ENCODE peak calls at places on chromosomes 2 and 18, in six cellular contexts. N is MV-4-11; J is activated CD4-positive, alpha-beta T cell treated with anti-CD3 and anti-CD28 coated beads for 1 hour; R is stimulated activated CD4-positive, alpha-beta T cell treated with anti-CD3 and anti-CD28 coated beads, Interleukin-4, amount 100 ng/mL, for 4 hours; Q is sigmoid colon; W is tibial artery. Y is an unnamed sample.

GRCh38 chr2:27765621-27766286 is 5.8 kb upstream of the MRPL33 start:
- DNase-seq in N (no peak), J (peak; percentile 39), R (peak; percentile 58), Q (peak; percentile 68), W (peak; percentile 74), Y (peak; percentile 65)

GRCh38 chr2:178787934-178788333 is 19.3 kb downstream of the TTN start:
- DNase-seq in N (no peak), J (no peak), R (no peak), Q (no peak), W (no peak), Y (no peak)

GRCh38 chr2:69685321-69686048 is 41.9 kb upstream of the AAK1 start:
- DNase-seq in N (no peak), J (no peak), R (no peak), Q (no peak), W (no peak), Y (no peak)

GRCh38 chr2:130842770-130843169 is 6.1 kb downstream of the ARHGEF4 start:
- DNase-seq in N (no peak), J (no peak), R (no peak), Q (no peak), W (no peak), Y (no peak)

GRCh38 chr18:62372156-62372555 is 47.0 kb downstream of the TNFRSF11A start:
- DNase-seq in N (peak; percentile 6), J (no peak), R (no peak), Q (no peak), W (no peak), Y (no peak)

GRCh38 chr2:240962371-240963064 is 35.9 kb upstream of the SNED1 start:
- DNase-seq in N (no peak), J (no peak), R (no peak), Q (peak; percentile 72), W (peak; percentile 59), Y (no peak)

GRCh38 chr18:58117685-58118403 is 73.8 kb downstream of the NEDD4L start:
- DNase-seq in N (no peak), J (no peak), R (no peak), Q (no peak), W (no peak), Y (no peak)

GRCh38 chr2:32418777-32419176 is 62.0 kb downstream of the BIRC6 start:
- DNase-seq in N (no peak), J (no peak), R (no peak), Q (no peak), W (no peak), Y (no peak)

GRCh38 chr2:23503682-23504081 is 118.7 kb downstream of the KLHL29 start:
- DNase-seq in N (no peak), J (no peak), R (no peak), Q (no peak), W (no peak), Y (no peak)

GRCh38 chr2:4354164-4354563 is 650.8 kb downstream of the DCDC2C start:
- DNase-seq in N (no peak), J (no peak), R (no peak), Q (no peak), W (no peak), Y (no peak)

GRCh38 chr2:64594563-64594989 is 59.1 kb downstream of the SERTAD2 start:
- DNase-seq in N (no peak), J (no peak), R (no peak), Q (no peak), W (no peak), Y (no peak)

GRCh38 chr2:114119846-114120348 is 230.0 kb downstream of the ACTR3 start:
- DNase-seq in N (no peak), J (no peak), R (no peak), Q (no peak), W (no peak), Y (no peak)

GRCh38 chr2:191245869-191246531 is 796 bp downstream of the MYO1B start:
- DNase-seq in N (no peak), J (no peak), R (peak; percentile 17), Q (peak; percentile 74), W (peak; percentile 75), Y (peak; percentile 32)

GRCh38 chr2:240220371-240220770 is 79.9 kb upstream of the OTOS start:
- DNase-seq in N (no peak), J (no peak), R (no peak), Q (no peak), W (no peak), Y (no peak)

GRCh38 chr2:73268831-73269685 is 15.2 kb downstream of the FBXO41 start:
- DNase-seq in N (no peak), J (peak; percentile 64), R (peak; percentile 71), Q (no peak), W (peak; percentile 57), Y (peak; percentile 73)

GRCh38 chr18:29488617-29489016 is 1311.7 kb upstream of the CDH2 start:
- DNase-seq in N (no peak), J (no peak), R (no peak), Q (no peak), W (no peak), Y (no peak)

GRCh38 chr2:55518846-55519167 is 711 bp upstream of the CFAP36 start:
- DNase-seq in N (no peak), J (peak; percentile 10), R (peak; percentile 1), Q (no peak), W (no peak), Y (no peak)

GRCh38 chr2:108194409-108195132 is 45.2 kb upstream of the SULT1C3 start:
- DNase-seq in N (no peak), J (no peak), R (no peak), Q (no peak), W (no peak), Y (no peak)

GRCh38 chr18:48545690-48546365 is 7.0 kb downstream of the CTIF start:
- DNase-seq in N (peak; percentile 33), J (no peak), R (no peak), Q (peak; percentile 90), W (peak; percentile 83), Y (no peak)

GRCh38 chr18:50277935-50278334 is 3.4 kb downstream of the MBD1 start:
- DNase-seq in N (no peak), J (no peak), R (no peak), Q (no peak), W (no peak), Y (no peak)

GRCh38 chr2:20103514-20103913 is 52.1 kb upstream of the LAPTM4A start:
- DNase-seq in N (peak; percentile 53), J (no peak), R (no peak), Q (no peak), W (no peak), Y (no peak)

GRCh38 chr2:31381601-31382000 is 32.9 kb downstream of the XDH start:
- DNase-seq in N (no peak), J (no peak), R (no peak), Q (no peak), W (no peak), Y (no peak)

GRCh38 chr2:238251986-238252385 is 12.1 kb upstream of the HES6 start:
- DNase-seq in N (no peak), J (no peak), R (no peak), Q (no peak), W (no peak), Y (no peak)

GRCh38 chr2:64319930-64320329 is 134.0 kb upstream of the LGALSL start:
- DNase-seq in N (no peak), J (no peak), R (no peak), Q (no peak), W (no peak), Y (no peak)

GRCh38 chr2:199228887-199229819 is 228.6 kb downstream of the SATB2 start:
- DNase-seq in N (peak; percentile 98), J (no peak), R (no peak), Q (no peak), W (no peak), Y (no peak)

GRCh38 chr2:239526666-239527415 is 126.0 kb upstream of the HDAC4 start:
- DNase-seq in N (no peak), J (no peak), R (no peak), Q (no peak), W (no peak), Y (no peak)

GRCh38 chr2:181806039-181806392 is 85.5 kb upstream of the ITPRID2 start:
- DNase-seq in N (no peak), J (no peak), R (no peak), Q (no peak), W (no peak), Y (no peak)